ENCODE peak calls at places on chromosomes 1 and 21, in five cellular contexts. J is HepG2, X is HCT116, Z is GM12878, Q is SK-N-SH. T is an unnamed sample.

GRCh38 chr21:43369124-43369523 is 57.8 kb downstream of the SIK1 start:
- DNase-seq in J (peak), X (no peak), Z (no peak), Q (peak), T (no peak)

GRCh38 chr1:56148466-56149193 is 430.7 kb downstream of the PLPP3 start:
- DNase-seq in J (no peak), X (no peak), Z (no peak), Q (no peak), T (no peak)

GRCh38 chr1:33188572-33189275 is 6.9 kb upstream of the TRIM62 start:
- DNase-seq in J (no peak), X (no peak), Z (no peak), Q (no peak), T (no peak)

GRCh38 chr1:36641776-36642175 is 159.1 kb upstream of the CSF3R start:
- DNase-seq in J (no peak), X (no peak), Z (no peak), Q (no peak), T (no peak)

GRCh38 chr1:64965239-64966157 is 851 bp downstream of the JAK1 start:
- DNase-seq in J (no peak), X (no peak), Z (no peak), Q (peak), T (peak)

GRCh38 chr21:38769253-38769780 is 36.4 kb upstream of the ETS2 start:
- DNase-seq in J (no peak), X (no peak), Z (no peak), Q (no peak), T (no peak)

GRCh38 chr1:89087241-89087640 is 22.2 kb upstream of the GBP1 start:
- DNase-seq in J (no peak), X (no peak), Z (no peak), Q (no peak), T (no peak)

GRCh38 chr1:13702425-13703127 is 2.6 kb downstream of the PRDM2 start:
- DNase-seq in J (no peak), X (no peak), Z (peak), Q (no peak), T (no peak)

GRCh38 chr1:32431736-32432400 is 33.0 kb upstream of the ZBTB8B start:
- DNase-seq in J (no peak), X (no peak), Z (peak), Q (no peak), T (no peak)

GRCh38 chr1:2609271-2610035 is 22.9 kb downstream of the PRXL2B start:
- DNase-seq in J (no peak), X (no peak), Z (no peak), Q (peak), T (no peak)

GRCh38 chr1:113096493-113096892 is 23.5 kb downstream of the LRIG2 start:
- DNase-seq in J (no peak), X (no peak), Z (no peak), Q (no peak), T (no peak)

GRCh38 chr1:11526071-11526895 is 47.3 kb downstream of the DISP3 start:
- DNase-seq in J (no peak), X (no peak), Z (no peak), Q (no peak), T (no peak)

GRCh38 chr1:245742891-245743290 is 588.1 kb downstream of the KIF26B start:
- DNase-seq in J (no peak), X (no peak), Z (no peak), Q (no peak), T (no peak)

GRCh38 chr1:201637282-201638076 is 98.6 kb downstream of the NAV1 start:
- DNase-seq in J (no peak), X (no peak), Z (no peak), Q (peak), T (peak)

GRCh38 chr1:1197551-1198422 is 8.6 kb downstream of the TNFRSF18 start:
- DNase-seq in J (no peak), X (no peak), Z (no peak), Q (peak), T (peak)

GRCh38 chr1:109443476-109443875 is 17.2 kb upstream of the PSMA5 start:
- DNase-seq in J (no peak), X (no peak), Z (no peak), Q (no peak), T (no peak)

GRCh38 chr1:72705921-72706320 is 423.6 kb upstream of the NEGR1 start:
- DNase-seq in J (no peak), X (no peak), Z (no peak), Q (no peak), T (no peak)

GRCh38 chr1:183110466-183110865 is 75.6 kb upstream of the LAMC2 start:
- DNase-seq in J (no peak), X (no peak), Z (no peak), Q (no peak), T (no peak)

DNA sequence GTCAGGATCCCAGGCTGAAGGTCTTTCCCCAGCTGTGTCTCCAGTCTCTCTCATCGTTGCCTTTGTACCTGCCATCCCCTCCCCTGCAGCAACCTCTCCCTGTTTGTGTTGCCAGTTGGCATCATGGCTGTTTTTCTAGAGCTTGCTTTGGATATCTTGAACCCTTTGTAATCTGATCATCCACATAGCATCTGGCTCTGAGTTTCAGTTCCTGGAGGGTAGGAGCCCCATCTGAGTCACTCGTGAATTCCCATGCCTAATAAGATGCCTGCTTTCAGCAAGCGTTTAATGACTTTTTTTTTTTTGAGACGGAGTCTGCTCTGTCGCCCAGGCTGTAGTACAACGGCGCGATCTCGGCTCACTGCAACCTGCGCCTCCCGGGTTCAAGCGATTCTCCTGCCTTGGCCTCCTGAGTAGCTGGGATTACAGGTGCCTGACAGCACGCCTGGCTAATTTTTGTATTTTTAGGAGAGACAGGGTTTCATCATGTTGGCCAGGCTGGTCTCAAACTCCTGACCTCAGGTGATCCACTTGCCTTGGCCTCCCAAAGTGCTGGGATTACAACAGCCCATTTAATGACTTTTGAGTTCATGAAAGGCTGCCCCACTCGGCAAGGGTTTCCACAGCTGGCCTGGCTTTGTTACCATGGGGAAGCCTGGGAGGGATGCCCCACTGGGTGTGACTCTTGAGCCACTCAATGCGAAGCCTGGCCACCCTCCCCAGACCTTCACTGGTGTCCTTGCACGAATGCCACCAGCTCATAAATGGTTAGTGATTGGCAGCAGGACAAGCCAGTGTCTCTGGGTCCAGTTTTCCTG is 11.9 kb downstream of the ALPL start:
- DNase-seq in J (no peak), X (no peak), Z (no peak), Q (no peak), T (no peak)
- TF ChIP-seq ZBTB33 in J (no peak), X (no peak), Z (no peak), Q (no peak), T (no peak)

GRCh38 chr1:171858701-171859100 is 17.4 kb downstream of the DNM3 start:
- DNase-seq in J (no peak), X (no peak), Z (no peak), Q (no peak), T (no peak)
- TF ChIP-seq ZBTB33 in J (no peak), X (no peak), Z (no peak), Q (no peak), T (no peak)

DNA sequence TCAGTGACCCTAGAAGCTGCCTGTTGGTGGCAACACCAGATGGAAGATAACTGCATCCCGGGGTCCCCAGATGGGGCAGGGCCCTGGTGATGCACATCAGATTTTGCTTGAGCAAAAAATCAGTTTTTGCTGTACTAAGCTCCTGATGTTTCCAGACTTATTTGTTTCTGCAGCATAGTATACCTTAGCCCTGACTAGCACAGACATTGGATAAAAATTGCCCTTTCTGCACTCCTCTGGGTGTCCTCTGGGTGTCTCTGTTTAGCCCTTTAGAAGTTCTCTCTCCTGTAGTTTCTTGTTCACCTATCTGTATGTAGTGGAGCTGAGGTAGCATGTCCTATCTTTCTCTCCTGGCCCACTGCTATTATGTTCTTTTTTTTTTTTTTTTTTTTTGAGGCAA is 30.3 kb upstream of the PLA2G2C start:
- DNase-seq in J (peak), X (peak), Z (no peak), Q (peak), T (peak)
- TF ChIP-seq ZBTB33 in J (no peak), X (no peak), Z (no peak), Q (no peak), T (no peak)

GRCh38 chr1:100076319-100076718 is 56.4 kb downstream of the SASS6 start:
- DNase-seq in J (no peak), X (no peak), Z (no peak), Q (no peak), T (no peak)

GRCh38 chr1:100073531-100073930 is 59.2 kb downstream of the SASS6 start:
- DNase-seq in J (no peak), X (no peak), Z (no peak), Q (no peak), T (no peak)

GRCh38 chr1:100076744-100077143 is 56.0 kb downstream of the SASS6 start:
- DNase-seq in J (no peak), X (no peak), Z (peak), Q (no peak), T (no peak)

GRCh38 chr1:100075773-100076172 is 57.0 kb downstream of the SASS6 start:
- DNase-seq in J (no peak), X (no peak), Z (peak), Q (no peak), T (no peak)

GRCh38 chr1:100074604-100075395 is 57.9 kb downstream of the SASS6 start:
- DNase-seq in J (no peak), X (no peak), Z (no peak), Q (no peak), T (no peak)
- TF ChIP-seq ZBTB33 in J (no peak), X (no peak), Z (no peak), Q (no peak), T (no peak)

GRCh38 chr1:41383094-41383852 is 22.0 kb downstream of the FOXO6 start:
- DNase-seq in J (no peak), X (no peak), Z (no peak), Q (no peak), T (no peak)

GRCh38 chr1:41384579-41384978 is 23.3 kb downstream of the FOXO6 start:
- DNase-seq in J (no peak), X (no peak), Z (no peak), Q (no peak), T (no peak)

GRCh38 chr1:41386190-41386518 is 24.9 kb downstream of the FOXO6 start:
- DNase-seq in J (no peak), X (no peak), Z (no peak), Q (no peak), T (no peak)

GRCh38 chr1:41387667-41388091 is 26.4 kb downstream of the FOXO6 start:
- DNase-seq in J (no peak), X (no peak), Z (no peak), Q (peak), T (no peak)

DNA sequence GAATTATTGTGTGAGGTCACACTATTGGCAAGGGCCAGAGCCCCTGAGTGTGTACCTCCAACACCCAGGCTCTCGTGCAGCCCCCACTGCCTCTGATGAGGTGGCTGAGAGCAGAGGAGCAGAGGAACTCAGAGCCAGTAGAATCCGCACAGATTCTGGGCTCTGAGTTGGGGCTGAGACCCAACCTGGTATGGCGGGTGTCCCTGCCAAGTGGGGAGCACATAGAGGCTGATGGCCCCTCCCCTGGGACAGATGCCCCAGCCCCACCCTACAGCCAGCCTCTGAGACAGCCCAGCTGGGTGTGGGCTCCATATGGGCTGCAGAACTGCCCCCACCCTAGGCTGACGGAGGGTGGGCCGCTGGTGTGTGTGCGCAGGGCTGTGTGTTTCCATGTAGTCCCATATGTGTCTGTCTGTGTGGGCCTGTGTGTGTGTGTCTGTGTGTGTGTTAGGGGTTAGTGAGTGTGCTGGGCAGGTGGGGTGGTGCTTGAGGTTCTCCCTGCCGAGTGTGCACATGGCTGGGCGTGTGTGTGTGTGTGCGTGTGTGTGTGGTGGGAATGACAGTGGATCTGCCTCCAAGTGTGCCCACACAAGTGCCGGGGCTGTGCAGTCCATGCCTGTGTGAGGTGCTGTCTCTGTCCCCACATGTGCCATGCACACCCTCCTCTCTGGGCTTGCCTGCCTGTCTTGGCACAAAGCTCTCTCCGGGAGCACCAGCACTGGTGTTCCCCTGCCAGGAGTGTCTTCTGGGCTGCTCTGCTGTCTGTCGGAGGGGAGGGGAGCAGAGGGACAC is 24.4 kb downstream of the FOXO6 start:
- DNase-seq in J (no peak), X (no peak), Z (no peak), Q (no peak), T (no peak)
- TF ChIP-seq ZBTB33 in J (no peak), X (no peak), Z (no peak), Q (no peak), T (no peak)

GRCh38 chr21:41048636-41049035 is 119.3 kb upstream of the BACE2 start:
- DNase-seq in J (no peak), X (no peak), Z (no peak), Q (no peak), T (no peak)
- TF ChIP-seq ZBTB33 in J (no peak), X (no peak), Z (no peak), Q (no peak), T (no peak)

GRCh38 chr1:246959944-246960693 is 28.4 kb upstream of the AHCTF1 start:
- DNase-seq in J (no peak), X (no peak), Z (peak), Q (no peak), T (no peak)
- TF ChIP-seq ZBTB33 in J (no peak), X (no peak), Z (no peak), Q (no peak), T (no peak)

DNA sequence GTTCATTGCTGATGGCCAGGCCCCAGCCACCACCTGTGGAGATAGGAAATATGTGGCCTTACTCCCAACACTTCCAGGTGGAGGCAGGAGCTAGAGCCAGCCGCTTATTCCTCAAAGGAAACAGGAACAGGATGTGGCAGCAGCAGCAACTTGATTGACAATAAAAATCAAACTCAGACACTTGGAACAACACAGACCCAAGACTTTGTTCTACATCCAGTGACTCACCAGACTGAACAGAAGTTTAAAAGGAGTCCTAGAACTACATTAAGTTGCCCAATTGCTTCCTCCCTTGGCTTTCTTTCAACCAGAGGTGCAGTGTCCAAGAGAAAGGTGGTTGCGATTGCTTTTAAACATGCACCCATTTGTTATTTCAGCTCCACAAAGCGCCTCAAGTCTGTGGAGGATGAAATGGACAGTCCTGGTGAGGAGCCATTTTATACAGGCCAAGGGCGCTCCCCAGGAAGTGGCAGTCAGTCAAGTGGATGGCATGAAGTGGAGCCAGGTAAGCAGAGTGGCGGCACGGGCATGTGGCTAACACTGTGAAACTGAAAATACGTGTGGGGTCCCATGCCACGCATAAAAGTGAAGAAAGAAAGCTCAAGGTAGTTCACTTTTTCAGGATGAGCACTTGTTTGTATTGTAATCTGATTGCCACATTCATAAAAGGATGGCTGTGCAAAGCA is 276.6 kb downstream of the NFIA start:
- DNase-seq in J (no peak), X (no peak), Z (no peak), Q (no peak), T (no peak)
- TF ChIP-seq ZBTB33 in J (no peak), X (no peak), Z (no peak), Q (no peak), T (no peak)

T was measured in K562.